ENCODE peak calls at places on chromosome 15, in eight cellular contexts. F, T, N, C, D, M, B and L are unnamed samples.

GRCh38 chr15:80825361-80826030 is 46.3 kb downstream of the CEMIP start:
- DNase-seq in M (no peak), D (no peak), C (peak; percentile 47), B (no peak), T (peak; percentile 69), N (no peak), F (peak; percentile 63), L (no peak)

GRCh38 chr15:101523560-101523940 is 34.0 kb upstream of the PCSK6 start:
- DNase-seq in F (no peak), T (no peak), N (no peak), C (no peak), B (no peak), M (no peak), D (no peak), L (no peak)

GRCh38 chr15:65660927-65661326 is 39.2 kb downstream of the SLC24A1 start:
- DNase-seq in D (peak; percentile 35), M (no peak), N (no peak), C (no peak), T (no peak), F (no peak), B (no peak), L (peak; percentile 40)

GRCh38 chr15:36407647-36408046 is 171.8 kb upstream of the CDIN1 start:
- DNase-seq in M (no peak), N (peak; percentile 62), T (no peak), C (peak; percentile 56), D (peak; percentile 70), B (no peak), F (no peak), L (peak; percentile 74)

GRCh38 chr15:84981711-84982300 is at the start of gene PDE8A:
- DNase-seq in M (peak; percentile 35), F (no peak), C (no peak), N (no peak), T (peak; percentile 64), B (no peak), D (peak; percentile 52), L (peak; percentile 64)

GRCh38 chr15:101458158-101458895 is 31.2 kb downstream of the PCSK6 start:
- DNase-seq in B (no peak), F (no peak), C (no peak), N (no peak), T (no peak), D (no peak), M (no peak), L (no peak)

GRCh38 chr15:75112278-75112847 is 89.0 kb downstream of the PPCDC start:
- DNase-seq in B (no peak), C (no peak), M (no peak), N (no peak), F (no peak), T (no peak), D (peak; percentile 77), L (no peak)

GRCh38 chr15:31732695-31733094 is 297.6 kb upstream of the CHRNA7 start:
- DNase-seq in T (no peak), F (no peak), C (no peak), N (no peak), M (no peak), D (no peak), B (no peak), L (no peak)

GRCh38 chr15:78065284-78065872 is 12.1 kb downstream of the TBC1D2B start:
- DNase-seq in C (peak; percentile 97), B (no peak), F (peak; percentile 90), M (peak; percentile 73), T (peak; percentile 81), N (peak; percentile 93), D (peak; percentile 99), L (no peak)

GRCh38 chr15:36334059-36334458 is 245.4 kb upstream of the CDIN1 start:
- DNase-seq in C (no peak), B (no peak), F (no peak), T (no peak), N (no peak), D (peak; percentile 78), M (no peak), L (peak; percentile 88)

GRCh38 chr15:31200735-31201151 is 99.2 kb upstream of the TRPM1 start:
- DNase-seq in T (peak; percentile 82), F (peak; percentile 36), D (peak; percentile 70), C (no peak), B (no peak), N (peak; percentile 12), M (peak; percentile 77), L (peak; percentile 90)

DNA sequence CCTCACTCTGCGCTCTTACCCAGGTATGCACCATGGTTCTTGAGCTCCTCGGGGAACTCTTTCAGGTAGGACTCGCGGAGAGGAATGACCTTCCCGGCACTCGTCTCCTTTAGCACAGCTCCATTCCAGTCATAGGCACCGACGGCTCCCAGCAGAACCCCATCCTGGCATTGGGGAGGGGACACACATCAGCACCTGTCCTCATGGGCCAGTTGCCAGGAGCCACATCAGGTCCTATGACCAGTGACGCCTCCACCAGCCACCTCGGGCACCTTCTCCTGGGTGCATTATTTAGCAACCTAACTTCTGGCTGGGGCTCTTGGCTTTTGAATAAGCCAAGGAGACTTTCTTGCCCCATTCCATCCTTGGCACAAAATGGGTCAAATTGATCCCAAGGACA is 61.9 kb downstream of the FEM1B start:
- DNase-seq in D (no peak), F (no peak), B (no peak), T (no peak), M (peak; percentile 29), C (no peak), N (no peak), L (no peak)
- H3K4me3 ChIP-seq in D (no peak overlapping the region), F (no peak overlapping the region), B (no peak overlapping the region), T (no peak overlapping the region), M (no peak overlapping the region), C (no peak overlapping the region), N (no peak overlapping the region), L (no peak overlapping the region)

DNA sequence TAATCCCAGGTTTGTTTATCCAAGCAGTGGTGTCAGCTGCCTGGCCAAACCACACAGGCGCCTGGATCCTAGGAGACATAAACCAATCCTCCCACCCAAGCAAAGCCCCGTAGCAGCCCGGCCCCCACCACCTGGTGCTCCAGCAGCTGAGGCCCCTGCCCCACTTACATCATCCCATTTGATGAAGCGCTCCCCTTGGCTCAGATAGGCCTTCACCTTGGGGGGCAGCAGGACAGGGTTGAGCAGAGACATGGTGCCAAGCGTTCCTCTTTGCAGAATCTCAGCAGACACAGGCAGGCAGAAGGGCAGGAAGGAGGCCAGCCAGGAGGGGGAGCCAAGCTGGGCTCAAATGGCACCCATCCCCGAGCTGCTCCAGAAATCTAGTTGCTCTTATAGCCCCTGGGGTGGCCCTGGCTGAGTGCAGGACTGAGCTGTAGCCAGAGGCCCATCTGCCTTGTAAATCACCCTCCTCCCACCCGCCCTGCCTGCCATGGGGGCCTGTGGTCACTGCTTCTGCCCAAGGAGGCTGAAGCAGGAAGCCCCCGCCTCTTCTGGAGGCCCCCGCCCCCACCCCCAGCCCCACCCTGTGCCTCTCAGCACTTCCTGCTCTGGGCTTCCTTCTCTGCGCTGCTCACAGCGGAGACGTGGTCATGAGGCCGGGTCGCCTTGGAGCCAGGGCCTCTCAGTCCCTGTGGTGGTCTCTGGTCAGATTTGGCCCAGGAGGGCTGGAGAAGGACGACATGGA is at the start of gene PLCB2:
- DNase-seq in M (peak; percentile 52), F (no peak), B (no peak), D (no peak), T (peak; percentile 70), C (no peak), N (no peak), L (no peak)
- TF ChIP-seq CTCF in M (no peak), F (no peak), B (no peak), D (peak; percentile 27), T (no peak), C (peak; percentile 27), N (peak; percentile 33), L (peak; percentile 25)

GRCh38 chr15:27725733-27726132 is 373.4 kb downstream of the OCA2 start:
- DNase-seq in T (no peak), B (no peak), F (no peak), C (no peak), N (no peak), D (no peak), M (no peak), L (no peak)
- H3K4me3 ChIP-seq in T (no peak overlapping the region), B (no peak overlapping the region), F (no peak overlapping the region), C (no peak overlapping the region), N (no peak overlapping the region), D (no peak overlapping the region), M (no peak overlapping the region), L (no peak overlapping the region)

GRCh38 chr15:39605146-39605545 is 24.3 kb downstream of the THBS1 start:
- DNase-seq in T (no peak), C (peak; percentile 16), B (no peak), N (no peak), F (no peak), D (no peak), M (no peak), L (no peak)

GRCh38 chr15:39598958-39599845 is 18.3 kb downstream of the THBS1 start:
- DNase-seq in C (peak; percentile 38), T (no peak), D (peak; percentile 68), M (no peak), B (no peak), N (no peak), F (no peak), L (peak; percentile 33)

GRCh38 chr15:39598186-39598850 is 17.4 kb downstream of the THBS1 start:
- DNase-seq in M (no peak), N (no peak), T (no peak), F (no peak), D (peak; percentile 75), C (peak; percentile 87), B (no peak), L (no peak)

GRCh38 chr15:39599871-39600270 is 19.0 kb downstream of the THBS1 start:
- DNase-seq in B (no peak), T (no peak), M (no peak), D (peak; percentile 47), C (peak; percentile 10), N (no peak), F (no peak), L (no peak)

GRCh38 chr15:39602143-39602542 is 21.3 kb downstream of the THBS1 start:
- DNase-seq in C (no peak), D (no peak), F (no peak), M (no peak), T (no peak), B (no peak), N (no peak), L (no peak)
- TF ChIP-seq CTCF in C (peak; percentile 15), D (no peak), F (no peak), M (no peak), T (no peak), B (no peak), N (no peak), L (no peak)

GRCh38 chr15:72227192-72227586 is 3.8 kb downstream of the PKM start:
- DNase-seq in C (no peak), M (no peak), F (no peak), B (no peak), D (peak; percentile 86), T (no peak), N (peak; percentile 71), L (peak; percentile 85)
- H3K4me3 ChIP-seq in C (no peak overlapping the region), M (no peak overlapping the region), F (no peak overlapping the region), B (no peak overlapping the region), D (peak overlapping the region; percentile 95), T (no peak overlapping the region), N (peak overlapping the region; percentile 35), L (peak overlapping the region; percentile 13)

GRCh38 chr15:92942706-92943105 is 42.6 kb downstream of the CHD2 start:
- DNase-seq in D (no peak), T (no peak), N (no peak), F (no peak), M (no peak), B (no peak), C (no peak), L (no peak)
- TF ChIP-seq CTCF in D (peak; percentile 2), T (no peak), N (no peak), F (no peak), M (no peak), B (no peak), C (no peak), L (no peak)